ENCODE peak calls at places on chromosome 17, in four cellular contexts. One of them, this sample, is unnamed.

GRCh38 chr17:66560691-66561090 is 258.3 kb downstream of the PRKCA start:
- DNase-seq in nucleus accumbens: no peak
- DNase-seq in cardiac septum: no peak
- DNase-seq in HTR-8/SVneo: no peak
- DNase-seq in this sample: no peak

GRCh38 chr17:44599298-44600175 is 42.3 kb downstream of the FZD2 start:
- DNase-seq in nucleus accumbens: no peak
- DNase-seq in HTR-8/SVneo: peak; percentile 93
- DNase-seq in cardiac septum: no peak
- DNase-seq in this sample: peak; percentile 2

GRCh38 chr17:2239882-2240430 is 63.6 kb downstream of the SMG6 start:
- DNase-seq in nucleus accumbens: no peak
- DNase-seq in cardiac septum: no peak
- DNase-seq in HTR-8/SVneo: peak; percentile 78
- DNase-seq in this sample: no peak

GRCh38 chr17:1989135-1989534 is 36.0 kb downstream of the RTN4RL1 start:
- DNase-seq in cardiac septum: no peak
- DNase-seq in HTR-8/SVneo: no peak
- DNase-seq in nucleus accumbens: no peak
- DNase-seq in this sample: no peak

GRCh38 chr17:50560931-50561750 is 626 bp downstream of the CACNA1G start:
- DNase-seq in nucleus accumbens: no peak
- DNase-seq in HTR-8/SVneo: no peak
- DNase-seq in cardiac septum: no peak
- DNase-seq in this sample: no peak

GRCh38 chr17:74152591-74153455 is 50.7 kb upstream of the RPL38 start:
- DNase-seq in nucleus accumbens: no peak
- DNase-seq in HTR-8/SVneo: no peak
- DNase-seq in cardiac septum: no peak
- DNase-seq in this sample: no peak

GRCh38 chr17:82201498-82201910 is 11.1 kb downstream of the CCDC57 start:
- DNase-seq in nucleus accumbens: no peak
- DNase-seq in cardiac septum: peak; percentile 63
- DNase-seq in HTR-8/SVneo: no peak
- DNase-seq in this sample: no peak

GRCh38 chr17:34306466-34306865 is 12.8 kb upstream of the CCL8 start:
- DNase-seq in HTR-8/SVneo: no peak
- DNase-seq in nucleus accumbens: no peak
- DNase-seq in cardiac septum: no peak
- DNase-seq in this sample: no peak

GRCh38 chr17:32795339-32795979 is 81.5 kb downstream of the MYO1D start:
- DNase-seq in nucleus accumbens: no peak
- DNase-seq in cardiac septum: no peak
- DNase-seq in HTR-8/SVneo: no peak
- DNase-seq in this sample: no peak

GRCh38 chr17:39196820-39197331 is 593 bp downstream of the CACNB1 start:
- DNase-seq in cardiac septum: no peak
- DNase-seq in HTR-8/SVneo: peak; percentile 85
- DNase-seq in nucleus accumbens: no peak
- DNase-seq in this sample: no peak

GRCh38 chr17:31537558-31537957 is 146.1 kb downstream of the RAB11FIP4 start:
- DNase-seq in cardiac septum: no peak
- DNase-seq in nucleus accumbens: no peak
- DNase-seq in HTR-8/SVneo: no peak
- DNase-seq in this sample: no peak

GRCh38 chr17:31834448-31834847 is 24.6 kb downstream of the COPRS start:
- DNase-seq in HTR-8/SVneo: no peak
- DNase-seq in nucleus accumbens: no peak
- DNase-seq in cardiac septum: peak; percentile 38
- DNase-seq in this sample: peak; percentile 16

GRCh38 chr17:5826384-5826783 is 242.1 kb upstream of the NLRP1 start:
- DNase-seq in nucleus accumbens: no peak
- DNase-seq in HTR-8/SVneo: no peak
- DNase-seq in cardiac septum: no peak
- DNase-seq in this sample: no peak

GRCh38 chr17:979211-979538 is 401 bp downstream of the NXN start:
- DNase-seq in cardiac septum: no peak
- DNase-seq in nucleus accumbens: no peak
- DNase-seq in HTR-8/SVneo: no peak
- DNase-seq in this sample: no peak

GRCh38 chr17:14297161-14297851 is 3.6 kb upstream of the HS3ST3B1 start:
- DNase-seq in cardiac septum: no peak
- DNase-seq in HTR-8/SVneo: no peak
- DNase-seq in nucleus accumbens: no peak
- DNase-seq in this sample: no peak

GRCh38 chr17:41777579-41778188 is 8.8 kb downstream of the JUP start:
- DNase-seq in nucleus accumbens: peak; percentile 54
- DNase-seq in cardiac septum: peak; percentile 85
- DNase-seq in HTR-8/SVneo: peak; percentile 86
- DNase-seq in this sample: peak; percentile 74

GRCh38 chr17:49926886-49927285 is 42.1 kb upstream of the DLX4 start:
- DNase-seq in cardiac septum: peak; percentile 77
- DNase-seq in nucleus accumbens: no peak
- DNase-seq in HTR-8/SVneo: no peak
- DNase-seq in this sample: no peak

GRCh38 chr17:4566785-4567184 is 6.4 kb upstream of the GGT6 start:
- DNase-seq in cardiac septum: no peak
- DNase-seq in nucleus accumbens: peak; percentile 15
- DNase-seq in HTR-8/SVneo: peak; percentile 85
- DNase-seq in this sample: peak; percentile 57

GRCh38 chr17:2122641-2123302 is 67.9 kb downstream of the HIC1 start:
- DNase-seq in cardiac septum: peak; percentile 85
- DNase-seq in nucleus accumbens: peak; percentile 25
- DNase-seq in HTR-8/SVneo: no peak
- DNase-seq in this sample: peak; percentile 46

GRCh38 chr17:62882878-62883277 is 74.8 kb upstream of the MARCHF10 start:
- DNase-seq in cardiac septum: no peak
- DNase-seq in HTR-8/SVneo: no peak
- DNase-seq in nucleus accumbens: no peak
- DNase-seq in this sample: no peak

GRCh38 chr17:7825206-7825980 is 8.6 kb upstream of the KDM6B start:
- DNase-seq in cardiac septum: no peak
- DNase-seq in HTR-8/SVneo: no peak
- DNase-seq in nucleus accumbens: no peak
- DNase-seq in this sample: no peak

GRCh38 chr17:42282478-42283080 is 5.7 kb upstream of the STAT5A start:
- DNase-seq in HTR-8/SVneo: no peak
- DNase-seq in nucleus accumbens: no peak
- DNase-seq in cardiac septum: no peak
- DNase-seq in this sample: no peak

GRCh38 chr17:62672957-62673356 is 45.5 kb downstream of the MRC2 start:
- DNase-seq in HTR-8/SVneo: no peak
- DNase-seq in cardiac septum: no peak
- DNase-seq in nucleus accumbens: no peak
- DNase-seq in this sample: no peak

GRCh38 chr17:78301821-78302213 is 58.1 kb downstream of the SOCS3 start:
- DNase-seq in nucleus accumbens: no peak
- DNase-seq in HTR-8/SVneo: no peak
- DNase-seq in cardiac septum: no peak
- DNase-seq in this sample: no peak

GRCh38 chr17:2707721-2708584 is 3.6 kb downstream of the CLUH start:
- DNase-seq in nucleus accumbens: peak; percentile 47
- DNase-seq in cardiac septum: peak; percentile 89
- DNase-seq in HTR-8/SVneo: peak; percentile 42
- DNase-seq in this sample: peak; percentile 69

GRCh38 chr17:63685021-63685420 is 14.9 kb downstream of the LIMD2 start:
- DNase-seq in HTR-8/SVneo: no peak
- DNase-seq in cardiac septum: no peak
- DNase-seq in nucleus accumbens: no peak
- DNase-seq in this sample: no peak

GRCh38 chr17:66508896-66509843 is 206.8 kb downstream of the PRKCA start:
- DNase-seq in cardiac septum: no peak
- DNase-seq in HTR-8/SVneo: peak; percentile 37
- DNase-seq in nucleus accumbens: no peak
- DNase-seq in this sample: no peak

GRCh38 chr17:17685775-17686291 is 4.6 kb downstream of the RAI1 start:
- DNase-seq in nucleus accumbens: no peak
- DNase-seq in cardiac septum: no peak
- DNase-seq in HTR-8/SVneo: peak; percentile 82
- DNase-seq in this sample: no peak

GRCh38 chr17:70144260-70144846 is 25.0 kb upstream of the KCNJ2 start:
- DNase-seq in cardiac septum: no peak
- DNase-seq in nucleus accumbens: no peak
- DNase-seq in HTR-8/SVneo: no peak
- DNase-seq in this sample: no peak

GRCh38 chr17:40070895-40071719 is 8.3 kb downstream of the THRA start:
- DNase-seq in nucleus accumbens: no peak
- DNase-seq in HTR-8/SVneo: no peak
- DNase-seq in cardiac septum: no peak
- DNase-seq in this sample: peak; percentile 82

GRCh38 chr17:78935419-78936323 is 10.5 kb upstream of the TIMP2 start:
- DNase-seq in cardiac septum: no peak
- DNase-seq in nucleus accumbens: no peak
- DNase-seq in HTR-8/SVneo: peak; percentile 93
- DNase-seq in this sample: no peak

GRCh38 chr17:39626171-39626670 is 531 bp upstream of the PPP1R1B start:
- DNase-seq in nucleus accumbens: no peak
- DNase-seq in cardiac septum: no peak
- DNase-seq in HTR-8/SVneo: no peak
- DNase-seq in this sample: no peak

GRCh38 chr17:54220829-54221228 is 398.1 kb downstream of the KIF2B start:
- DNase-seq in HTR-8/SVneo: no peak
- DNase-seq in nucleus accumbens: no peak
- DNase-seq in cardiac septum: no peak
- DNase-seq in this sample: no peak

GRCh38 chr17:74981979-74982662 is 5.3 kb upstream of the CDR2L start:
- DNase-seq in HTR-8/SVneo: peak; percentile 91
- DNase-seq in nucleus accumbens: peak; percentile 89
- DNase-seq in cardiac septum: peak; percentile 86
- DNase-seq in this sample: peak; percentile 92

GRCh38 chr17:30165960-30166359 is 49.3 kb downstream of the NSRP1 start:
- DNase-seq in nucleus accumbens: no peak
- DNase-seq in HTR-8/SVneo: no peak
- DNase-seq in cardiac septum: no peak
- DNase-seq in this sample: no peak

GRCh38 chr17:57286372-57287105 is 30.2 kb downstream of the MSI2 start:
- DNase-seq in nucleus accumbens: no peak
- DNase-seq in HTR-8/SVneo: no peak
- DNase-seq in cardiac septum: no peak
- DNase-seq in this sample: peak; percentile 44

GRCh38 chr17:64661731-64661980 is 451 bp downstream of the SMURF2 start:
- DNase-seq in cardiac septum: no peak
- DNase-seq in nucleus accumbens: peak; percentile 38
- DNase-seq in HTR-8/SVneo: no peak
- DNase-seq in this sample: peak; percentile 25

GRCh38 chr17:6713130-6713917 is at the start of gene SLC13A5:
- DNase-seq in cardiac septum: peak; percentile 67
- DNase-seq in HTR-8/SVneo: peak; percentile 53
- DNase-seq in nucleus accumbens: no peak
- DNase-seq in this sample: no peak